ENCODE peak calls at places on chromosomes 3 and 15, in four cellular contexts. A, R, Z and B are unnamed samples.

GRCh38 chr15:86231864-86232801 is 152.5 kb downstream of the AGBL1 start:
- DNase-seq in A (no peak), R (peak; percentile 37), Z (peak; percentile 35), B (peak; percentile 37)

GRCh38 chr3:70943886-70944285 is 631.4 kb upstream of the MDFIC2 start:
- DNase-seq in A (no peak), R (no peak), Z (no peak), B (no peak)

GRCh38 chr3:107643038-107643883 is 120.5 kb downstream of the BBX start:
- DNase-seq in A (peak; percentile 22), R (no peak), Z (no peak), B (no peak)

GRCh38 chr3:174767853-174768382 is 91.2 kb upstream of the NAALADL2 start:
- DNase-seq in A (peak; percentile 2), R (no peak), Z (no peak), B (no peak)

GRCh38 chr3:14001136-14001535 is 121.3 kb upstream of the WNT7A start:
- DNase-seq in A (no peak), R (no peak), Z (no peak), B (no peak)

GRCh38 chr3:150760431-150761200 is 2.4 kb downstream of the SIAH2 start:
- DNase-seq in A (no peak), R (no peak), Z (no peak), B (peak; percentile 36)

GRCh38 chr15:101455291-101455916 is 34.1 kb downstream of the PCSK6 start:
- DNase-seq in A (no peak), R (peak; percentile 36), Z (no peak), B (no peak)

GRCh38 chr15:23514492-23514891 is 51.0 kb upstream of the MKRN3 start:
- DNase-seq in A (no peak), R (no peak), Z (no peak), B (no peak)